ENCODE peak calls at places on chromosomes 5 and 9, in ten cellular contexts. Y, I, Z, H, K, P, U, B, D and N are unnamed samples.

GRCh38 chr5:99156688-99157087 is 227.9 kb upstream of the CHD1 start:
- DNase-seq in Y (no peak), I (no peak), Z (no peak), H (no peak), K (no peak), P (no peak), U (no peak), B (no peak), D (no peak), N (no peak)

GRCh38 chr9:103193992-103194391 is 198.9 kb downstream of the CYLC2 start:
- DNase-seq in Y (no peak), I (no peak), Z (no peak), H (no peak), K (no peak), P (no peak), U (no peak), B (no peak), D (no peak), N (no peak)

GRCh38 chr9:68631811-68632210 is 73.2 kb upstream of the PIP5K1B start:
- DNase-seq in Y (no peak), I (no peak), Z (no peak), H (no peak), K (no peak), P (no peak), U (no peak), B (no peak), D (no peak), N (no peak)

GRCh38 chr5:7874639-7875038 is 5.7 kb downstream of the MTRR start:
- DNase-seq in Y (no peak), I (no peak), Z (no peak), H (no peak), K (no peak), P (no peak), U (no peak), B (no peak), D (no peak), N (no peak)

GRCh38 chr5:93477791-93478190 is 103.2 kb downstream of the NR2F1-AS1 start:
- DNase-seq in Y (no peak), I (no peak), Z (no peak), H (no peak), K (no peak), P (no peak), U (no peak), B (no peak), D (no peak), N (no peak)

GRCh38 chr5:147055850-147056523 is 177.4 kb upstream of the PPP2R2B start:
- DNase-seq in Y (no peak), I (no peak), Z (no peak), H (no peak), K (no peak), P (no peak), U (peak; percentile 11), B (no peak), D (peak; percentile 6), N (no peak)

GRCh38 chr5:147911427-147911826 is 5.1 kb upstream of the C5orf46 start:
- DNase-seq in Y (peak; percentile 58), I (no peak), Z (peak; percentile 73), H (no peak), K (no peak), P (peak; percentile 72), U (no peak), B (peak; percentile 93), D (no peak), N (no peak)

GRCh38 chr9:122394265-122395242 is 23.7 kb downstream of the PTGS1 start:
- DNase-seq in Y (peak; percentile 59), I (no peak), Z (no peak), H (peak; percentile 40), K (no peak), P (peak; percentile 67), U (no peak), B (peak; percentile 91), D (no peak), N (no peak)

GRCh38 chr5:123116063-123116462 is 27.0 kb downstream of the PRDM6 start:
- DNase-seq in Y (no peak), I (no peak), Z (no peak), H (no peak), K (no peak), P (peak; percentile 55), U (no peak), B (no peak), D (no peak), N (no peak)

GRCh38 chr9:79809477-79809876 is 237.7 kb downstream of the TLE4 start:
- DNase-seq in Y (no peak), I (peak; percentile 67), Z (no peak), H (no peak), K (no peak), P (no peak), U (no peak), B (no peak), D (no peak), N (no peak)

GRCh38 chr5:109959652-109960051 is 269.9 kb downstream of the MAN2A1 start:
- DNase-seq in Y (no peak), I (peak; percentile 13), Z (no peak), H (no peak), K (peak; percentile 10), P (no peak), U (no peak), B (no peak), D (no peak), N (no peak)

GRCh38 chr5:145680169-145680568 is 155.0 kb downstream of the PRELID2 start:
- DNase-seq in Y (no peak), I (no peak), Z (no peak), H (peak; percentile 28), K (no peak), P (no peak), U (no peak), B (no peak), D (no peak), N (no peak)

GRCh38 chr5:179759961-179760541 is 27.4 kb downstream of the MAML1 start:
- DNase-seq in Y (no peak), I (no peak), Z (no peak), H (no peak), K (peak; percentile 49), P (no peak), U (no peak), B (no peak), D (no peak), N (no peak)

GRCh38 chr9:127930298-127931091 is at the start of gene PIP5KL1:
- DNase-seq in Y (peak; percentile 84), I (peak; percentile 67), Z (no peak), H (peak; percentile 81), K (peak; percentile 85), P (peak; percentile 76), U (peak; percentile 86), B (peak; percentile 88), D (peak; percentile 95), N (peak; percentile 88)

GRCh38 chr9:19994296-19994695 is 205.5 kb upstream of the SLC24A2 start:
- DNase-seq in Y (no peak), I (no peak), Z (no peak), H (no peak), K (no peak), P (no peak), U (no peak), B (no peak), D (no peak), N (no peak)

DNA sequence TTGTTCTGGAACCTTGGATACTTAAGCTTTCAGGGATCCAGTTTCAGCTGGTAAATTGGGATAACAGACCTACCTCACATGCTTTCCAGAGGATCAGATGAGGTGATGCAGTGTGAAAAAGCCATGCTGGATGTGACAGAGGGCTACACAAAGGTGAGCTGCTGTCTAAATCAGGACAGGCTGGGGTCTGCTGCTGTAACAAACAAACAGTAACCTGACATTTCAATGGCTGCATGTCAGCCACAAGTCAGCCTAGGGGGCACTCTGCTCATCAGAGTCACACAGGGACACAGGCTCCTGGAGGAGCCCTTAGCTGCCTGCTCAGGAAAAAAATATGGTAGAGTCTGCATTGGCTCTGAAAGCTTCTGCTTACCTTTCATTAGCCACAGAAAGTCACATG is 66.7 kb upstream of the EGFLAM start:
- DNase-seq in Y (no peak), I (no peak), Z (no peak), H (no peak), K (no peak), P (no peak), U (no peak), B (no peak), D (no peak), N (no peak)
- TF ChIP-seq CTCF in Y (no peak), I (no peak), Z (no peak), H (no peak), K (no peak), P (no peak), U (no peak), B (no peak), D (no peak), N (no peak)

DNA sequence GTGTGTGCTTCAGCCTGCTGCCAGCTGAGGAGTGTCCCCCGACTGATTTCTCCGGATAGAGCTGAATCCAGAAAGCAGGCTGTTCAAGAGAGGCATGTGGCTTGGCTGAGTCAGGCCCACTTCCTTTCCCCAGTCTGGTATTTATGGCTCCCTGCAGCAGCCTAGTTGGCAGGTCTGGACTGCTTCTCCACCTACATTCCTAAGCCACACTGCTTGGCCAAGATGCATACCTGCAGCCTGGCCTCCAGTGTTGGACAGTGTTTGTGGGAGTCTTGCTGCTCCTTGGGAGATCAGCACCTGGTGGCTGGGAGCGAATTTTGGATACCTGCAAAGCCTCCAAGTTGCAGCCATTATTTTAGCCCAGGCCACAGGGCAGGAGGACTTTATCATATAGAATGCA is 670.8 kb downstream of the ACTL7B start:
- DNase-seq in Y (no peak), I (no peak), Z (no peak), H (peak; percentile 43), K (no peak), P (no peak), U (no peak), B (no peak), D (no peak), N (no peak)
- TF ChIP-seq CTCF in Y (no peak), I (no peak), Z (no peak), H (no peak), K (no peak), P (no peak), U (no peak), B (no peak), D (no peak), N (no peak)

GRCh38 chr5:26700759-26701384 is 337.5 kb downstream of the CDH9 start:
- DNase-seq in Y (no peak), I (peak; percentile 45), Z (no peak), H (no peak), K (peak; percentile 1), P (no peak), U (peak; percentile 56), B (no peak), D (peak; percentile 46), N (peak; percentile 60)
- TF ChIP-seq CTCF in Y (peak; percentile 27), I (peak; percentile 52), Z (peak; percentile 45), H (no peak), K (peak; percentile 23), P (peak; percentile 4), U (peak; percentile 79), B (no peak), D (peak; percentile 65), N (peak; percentile 58)

GRCh38 chr5:31485376-31486207 is 46.3 kb downstream of the DROSHA start:
- DNase-seq in Y (no peak), I (no peak), Z (no peak), H (peak; percentile 77), K (no peak), P (no peak), U (no peak), B (no peak), D (no peak), N (no peak)

GRCh38 chr5:31481531-31481930 is 50.4 kb downstream of the DROSHA start:
- DNase-seq in Y (no peak), I (no peak), Z (no peak), H (no peak), K (no peak), P (no peak), U (no peak), B (no peak), D (no peak), N (no peak)

GRCh38 chr5:31492824-31493223 is 39.1 kb downstream of the DROSHA start:
- DNase-seq in Y (no peak), I (no peak), Z (no peak), H (no peak), K (no peak), P (no peak), U (no peak), B (no peak), D (no peak), N (no peak)

GRCh38 chr5:31487510-31487909 is 44.4 kb downstream of the DROSHA start:
- DNase-seq in Y (no peak), I (no peak), Z (no peak), H (no peak), K (no peak), P (no peak), U (no peak), B (no peak), D (no peak), N (no peak)
- TF ChIP-seq CTCF in Y (no peak), I (no peak), Z (no peak), H (no peak), K (no peak), P (no peak), U (no peak), B (no peak), D (no peak), N (no peak)